ENCODE peak calls at places on chromosomes 5 and 9, in four cellular contexts. One of them, this sample, is unnamed.

GRCh38 chr9:36040271-36040925 is 3.7 kb downstream of the RECK start:
- DNase-seq in CD8-positive, alpha-beta T cell: no peak
- DNase-seq in keratinocyte: no peak
- DNase-seq in aorta: no peak
- DNase-seq in this sample: no peak

GRCh38 chr5:134046801-134047707 is 42.3 kb upstream of the VDAC1 start:
- DNase-seq in CD8-positive, alpha-beta T cell: no peak
- DNase-seq in keratinocyte: no peak
- DNase-seq in aorta: no peak
- DNase-seq in this sample: no peak

GRCh38 chr9:96382839-96383164 is 709 bp downstream of the SLC35D2 start:
- DNase-seq in CD8-positive, alpha-beta T cell: no peak
- DNase-seq in keratinocyte: no peak
- DNase-seq in aorta: no peak
- DNase-seq in this sample: no peak

GRCh38 chr9:118459832-118460425 is 755.7 kb downstream of the TLR4 start:
- DNase-seq in keratinocyte: no peak
- DNase-seq in CD8-positive, alpha-beta T cell: no peak
- DNase-seq in aorta: no peak
- DNase-seq in this sample: no peak

GRCh38 chr5:143456952-143457547 is 53.6 kb upstream of the NR3C1 start:
- DNase-seq in CD8-positive, alpha-beta T cell: no peak
- DNase-seq in keratinocyte: no peak
- DNase-seq in aorta: no peak
- DNase-seq in this sample: no peak

GRCh38 chr5:103620851-103621547 is 58.4 kb upstream of the NUDT12 start:
- DNase-seq in aorta: no peak
- DNase-seq in keratinocyte: peak
- DNase-seq in CD8-positive, alpha-beta T cell: no peak
- DNase-seq in this sample: no peak

GRCh38 chr9:130835441-130836298 is 616 bp downstream of the ABL1 start:
- DNase-seq in keratinocyte: no peak
- DNase-seq in CD8-positive, alpha-beta T cell: peak
- DNase-seq in aorta: peak
- DNase-seq in this sample: peak

GRCh38 chr5:32709789-32710334 is 1.3 kb upstream of the NPR3 start:
- DNase-seq in CD8-positive, alpha-beta T cell: no peak
- DNase-seq in keratinocyte: no peak
- DNase-seq in aorta: peak
- DNase-seq in this sample: peak

GRCh38 chr5:83026930-83027687 is 50.1 kb downstream of the TMEM167A start:
- DNase-seq in aorta: no peak
- DNase-seq in keratinocyte: no peak
- DNase-seq in CD8-positive, alpha-beta T cell: no peak
- DNase-seq in this sample: no peak

GRCh38 chr5:141875795-141876627 is 2.2 kb downstream of the PCDH1 start:
- DNase-seq in CD8-positive, alpha-beta T cell: no peak
- DNase-seq in aorta: no peak
- DNase-seq in keratinocyte: no peak
- DNase-seq in this sample: no peak

GRCh38 chr5:51961154-51961562 is 577.9 kb downstream of the ISL1 start:
- DNase-seq in aorta: no peak
- DNase-seq in keratinocyte: no peak
- DNase-seq in CD8-positive, alpha-beta T cell: no peak
- DNase-seq in this sample: no peak

GRCh38 chr9:124774131-124774978 is 2.6 kb upstream of the OLFML2A start:
- DNase-seq in keratinocyte: peak
- DNase-seq in aorta: peak
- DNase-seq in CD8-positive, alpha-beta T cell: peak
- DNase-seq in this sample: peak

GRCh38 chr5:73395274-73395673 is 53.3 kb downstream of the FOXD1 start:
- DNase-seq in CD8-positive, alpha-beta T cell: no peak
- DNase-seq in aorta: no peak
- DNase-seq in keratinocyte: no peak
- DNase-seq in this sample: no peak

GRCh38 chr5:125450803-125451202 is 704.4 kb upstream of the ZNF608 start:
- DNase-seq in aorta: no peak
- DNase-seq in CD8-positive, alpha-beta T cell: no peak
- DNase-seq in keratinocyte: no peak
- DNase-seq in this sample: no peak

GRCh38 chr9:116870566-116870965 is 183.5 kb downstream of the TRIM32 start:
- DNase-seq in aorta: no peak
- DNase-seq in keratinocyte: peak
- DNase-seq in CD8-positive, alpha-beta T cell: no peak
- DNase-seq in this sample: no peak

GRCh38 chr5:82640901-82641300 is 362.7 kb upstream of the RPS23 start:
- DNase-seq in aorta: no peak
- DNase-seq in keratinocyte: no peak
- DNase-seq in CD8-positive, alpha-beta T cell: no peak
- DNase-seq in this sample: no peak

GRCh38 chr5:109655841-109656240 is 33.9 kb upstream of the MAN2A1 start:
- DNase-seq in keratinocyte: no peak
- DNase-seq in aorta: no peak
- DNase-seq in CD8-positive, alpha-beta T cell: no peak
- DNase-seq in this sample: no peak

GRCh38 chr5:45162974-45163373 is 354.2 kb downstream of the MRPS30 start:
- DNase-seq in keratinocyte: no peak
- DNase-seq in aorta: no peak
- DNase-seq in CD8-positive, alpha-beta T cell: no peak
- DNase-seq in this sample: no peak
- H3K27ac ChIP-seq in keratinocyte: no peak
- H3K27ac ChIP-seq in aorta: no peak
- H3K27ac ChIP-seq in CD8-positive, alpha-beta T cell: no peak
- H3K27ac ChIP-seq in this sample: no peak

GRCh38 chr5:111741270-111741669 is 15.7 kb downstream of the NREP start:
- DNase-seq in keratinocyte: no peak
- DNase-seq in aorta: no peak
- DNase-seq in CD8-positive, alpha-beta T cell: no peak
- DNase-seq in this sample: no peak
- H3K27ac ChIP-seq in keratinocyte: no peak
- H3K27ac ChIP-seq in aorta: no peak
- H3K27ac ChIP-seq in CD8-positive, alpha-beta T cell: no peak
- H3K27ac ChIP-seq in this sample: no peak

GRCh38 chr5:92380069-92380770 is 997.1 kb upstream of the ARRDC3 start:
- DNase-seq in aorta: no peak
- DNase-seq in CD8-positive, alpha-beta T cell: no peak
- DNase-seq in keratinocyte: no peak
- DNase-seq in this sample: no peak
- H3K27ac ChIP-seq in aorta: no peak
- H3K27ac ChIP-seq in CD8-positive, alpha-beta T cell: no peak
- H3K27ac ChIP-seq in keratinocyte: no peak
- H3K27ac ChIP-seq in this sample: no peak

GRCh38 chr9:129644365-129644764 is 2.4 kb upstream of the ASB6 start:
- DNase-seq in CD8-positive, alpha-beta T cell: no peak
- DNase-seq in keratinocyte: no peak
- DNase-seq in aorta: no peak
- DNase-seq in this sample: no peak
- H3K27ac ChIP-seq in CD8-positive, alpha-beta T cell: no peak
- H3K27ac ChIP-seq in keratinocyte: no peak
- H3K27ac ChIP-seq in aorta: no peak
- H3K27ac ChIP-seq in this sample: no peak